ENCODE peak calls at places on chromosomes 12 and 14, in five cellular contexts. Z is fibroblast of the aortic adventitia, S is tibial nerve, P is RWPE1, U is WTC11. G is an unnamed sample.

GRCh38 chr14:88856786-88857366 is 32.4 kb downstream of the TTC8 start:
- DNase-seq in Z (no peak), S (no peak), P (no peak), U (no peak), G (no peak)

GRCh38 chr14:104738375-104739019 is 14.4 kb upstream of the SIVA1 start:
- DNase-seq in Z (no peak), S (no peak), P (no peak), U (no peak), G (no peak)

GRCh38 chr12:110745632-110746284 is 3.1 kb upstream of the PPP1CC start:
- DNase-seq in Z (peak), S (no peak), P (no peak), U (no peak), G (no peak)

GRCh38 chr12:127429556-127429955 is 837.4 kb upstream of the TMEM132C start:
- DNase-seq in Z (no peak), S (no peak), P (no peak), U (no peak), G (no peak)

GRCh38 chr14:23950411-23951135 is 3.0 kb upstream of the DHRS4 start:
- DNase-seq in Z (no peak), S (no peak), P (no peak), U (no peak), G (no peak)

GRCh38 chr14:75969891-75970290 is 11.9 kb downstream of the TGFB3 start:
- DNase-seq in Z (no peak), S (no peak), P (peak), U (no peak), G (no peak)

GRCh38 chr12:133156125-133156690 is 25.1 kb upstream of the ZNF268 start:
- DNase-seq in Z (no peak), S (no peak), P (no peak), U (no peak), G (no peak)

GRCh38 chr12:39912211-39912980 is 193.5 kb downstream of the SLC2A13 start:
- DNase-seq in Z (no peak), S (no peak), P (peak), U (no peak), G (no peak)

GRCh38 chr14:69441948-69442347 is 42.6 kb upstream of the PLEKHD1 start:
- DNase-seq in Z (peak), S (no peak), P (no peak), U (no peak), G (no peak)

GRCh38 chr12:62646566-62646965 is 179.9 kb downstream of the MON2 start:
- DNase-seq in Z (no peak), S (no peak), P (no peak), U (no peak), G (no peak)

GRCh38 chr12:57929092-57929830 is 12.1 kb upstream of the ATP23 start:
- DNase-seq in Z (no peak), S (no peak), P (no peak), U (no peak), G (no peak)

GRCh38 chr14:35229495-35230089 is 62.6 kb upstream of the PSMA6 start:
- DNase-seq in Z (no peak), S (no peak), P (peak), U (no peak), G (no peak)

GRCh38 chr12:103725398-103725797 is 115.6 kb downstream of the NT5DC3 start:
- DNase-seq in Z (no peak), S (no peak), P (no peak), U (no peak), G (no peak)

GRCh38 chr12:6950944-6951540 is at the start of gene PTPN6:
- DNase-seq in Z (no peak), S (no peak), P (no peak), U (no peak), G (no peak)

GRCh38 chr12:97862072-97862471 is 399.5 kb downstream of the RMST start:
- DNase-seq in Z (no peak), S (no peak), P (no peak), U (no peak), G (no peak)

GRCh38 chr12:16012086-16012485 is 101.0 kb downstream of the DERA start:
- DNase-seq in Z (peak), S (no peak), P (no peak), U (no peak), G (no peak)

GRCh38 chr12:57620245-57620935 is 9.2 kb downstream of the ARHGEF25 start:
- DNase-seq in Z (no peak), S (no peak), P (no peak), U (no peak), G (no peak)

GRCh38 chr14:61455351-61455750 is 134.0 kb downstream of the PRKCH start:
- DNase-seq in Z (no peak), S (no peak), P (no peak), U (no peak), G (no peak)

GRCh38 chr12:80620281-80620680 is 87.2 kb upstream of the MYF6 start:
- DNase-seq in Z (no peak), S (no peak), P (no peak), U (no peak), G (no peak)

GRCh38 chr12:118302053-118302452 is 70.7 kb downstream of the TAOK3 start:
- DNase-seq in Z (peak), S (no peak), P (peak), U (no peak), G (no peak)

GRCh38 chr12:116879509-116880212 is 1.6 kb downstream of the HRK start:
- DNase-seq in Z (no peak), S (no peak), P (no peak), U (no peak), G (no peak)

GRCh38 chr14:89277229-89277628 is 139.8 kb downstream of the FOXN3 start:
- DNase-seq in Z (no peak), S (no peak), P (no peak), U (no peak), G (no peak)

GRCh38 chr14:50056457-50056856 is 59.9 kb downstream of the VCPKMT start:
- DNase-seq in Z (no peak), S (no peak), P (no peak), U (no peak), G (no peak)

GRCh38 chr14:61147898-61148549 is 133.1 kb downstream of the TMEM30B start:
- DNase-seq in Z (peak), S (peak), P (no peak), U (no peak), G (no peak)

GRCh38 chr14:65958664-65959562 is 527.3 kb upstream of the CCDC196 start:
- DNase-seq in Z (peak), S (no peak), P (peak), U (no peak), G (no peak)
- TF ChIP-seq CTCF in Z (peak), S (no peak), P (peak), U (peak), G (peak)

GRCh38 chr14:77097689-77098469 is at the start of gene CIPC:
- DNase-seq in Z (peak), S (peak), P (peak), U (peak), G (peak)
- TF ChIP-seq CTCF in Z (no peak), S (no peak), P (no peak), U (no peak), G (peak)

DNA sequence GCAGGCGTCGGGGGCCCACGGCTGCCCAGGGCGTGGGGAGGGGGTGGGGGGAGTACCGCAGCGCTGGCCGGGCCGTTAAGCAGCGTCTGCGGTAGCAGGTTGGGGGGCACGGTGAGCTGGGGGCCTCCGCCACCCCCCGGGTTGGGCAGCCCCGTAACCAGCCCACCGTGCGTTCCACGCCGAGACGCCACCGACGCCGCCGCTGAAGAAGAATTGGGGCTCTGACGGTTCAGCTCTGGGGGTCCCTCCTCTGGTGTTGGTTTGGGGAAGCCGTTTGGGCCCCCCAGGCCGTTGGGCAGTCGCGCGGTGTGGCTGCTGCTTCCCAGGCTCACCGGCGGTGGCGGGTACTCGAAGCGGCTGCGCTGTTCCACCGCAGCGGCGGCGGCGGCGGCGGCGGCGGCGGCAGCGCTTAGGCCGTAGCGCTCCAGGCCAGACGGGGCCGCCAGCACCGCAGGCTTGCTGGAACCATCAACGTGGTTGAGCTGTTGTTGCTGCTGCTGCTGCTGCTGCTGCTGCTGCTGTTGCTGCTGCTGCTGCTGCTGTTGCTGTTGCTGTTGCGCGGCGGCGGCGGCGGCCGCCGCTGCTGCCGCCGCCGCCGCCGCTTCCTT is 1.5 kb downstream of the IRF2BPL start:
- DNase-seq in Z (peak), S (no peak), P (no peak), U (peak), G (no peak)
- TF ChIP-seq CTCF in Z (no peak), S (no peak), P (no peak), U (no peak), G (peak)

GRCh38 chr12:14901228-14901562 is 15.5 kb upstream of the MGP start:
- DNase-seq in Z (no peak), S (no peak), P (no peak), U (no peak), G (no peak)
- TF ChIP-seq CTCF in Z (no peak), S (no peak), P (no peak), U (no peak), G (no peak)

GRCh38 chr12:28876423-28876822 is 272.7 kb upstream of the FAR2 start:
- DNase-seq in Z (no peak), S (no peak), P (no peak), U (no peak), G (no peak)
- TF ChIP-seq CTCF in Z (no peak), S (no peak), P (no peak), U (no peak), G (no peak)

G was measured in type B pancreatic cell.